ENCODE peak calls at places on chromosomes 16 and 17, in seven cellular contexts. O is CD4-positive, alpha-beta T cell; X is vagina; Z is stomach; Y is RWPE1; R is breast epithelium; U is neural progenitor cell. S is an unnamed sample.

GRCh38 chr16:12802661-12803060 is 1.0 kb downstream of the CPPED1 start:
- DNase-seq in Y (no peak), Z (no peak), X (no peak), R (no peak), U (no peak), O (no peak), S (no peak)

GRCh38 chr17:29251184-29251583 is 4.5 kb downstream of the CRYBA1 start:
- DNase-seq in R (no peak), Y (no peak), U (no peak), O (no peak), Z (no peak), X (no peak), S (no peak)

GRCh38 chr17:82598256-82599011 is 49.8 kb downstream of the WDR45B start:
- DNase-seq in Z (no peak), U (no peak), O (no peak), Y (no peak), R (no peak), X (no peak), S (no peak)

GRCh38 chr16:85569615-85570212 is 43.4 kb upstream of the GSE1 start:
- DNase-seq in Z (peak), O (no peak), X (no peak), Y (no peak), R (no peak), U (no peak), S (no peak)

GRCh38 chr17:79543566-79543965 is 67.3 kb downstream of the RBFOX3 start:
- DNase-seq in Z (no peak), O (no peak), U (no peak), R (no peak), X (no peak), Y (no peak), S (no peak)

GRCh38 chr17:28738680-28739384 is 5.0 kb upstream of the TRAF4 start:
- DNase-seq in O (no peak), Y (no peak), Z (no peak), R (no peak), U (no peak), X (no peak), S (no peak)

GRCh38 chr17:21539146-21539545 is 153.2 kb upstream of the KCNJ18 start:
- DNase-seq in O (no peak), Z (no peak), Y (no peak), X (no peak), U (no peak), R (no peak), S (peak)

GRCh38 chr17:67218385-67218950 is 26.5 kb downstream of the HELZ start:
- DNase-seq in O (no peak), Z (no peak), R (no peak), Y (no peak), X (no peak), U (no peak), S (no peak)

GRCh38 chr17:48601528-48602430 is 3.0 kb downstream of the HOXB6 start:
- DNase-seq in X (no peak), O (no peak), Y (no peak), Z (no peak), R (no peak), U (no peak), S (no peak)

GRCh38 chr17:83204230-83204725 is 124.9 kb downstream of the METRNL start:
- DNase-seq in X (no peak), O (no peak), R (no peak), Y (no peak), Z (no peak), U (no peak), S (no peak)

GRCh38 chr17:75591722-75592302 is 4.2 kb downstream of the MYO15B start:
- DNase-seq in O (no peak), X (no peak), Y (no peak), U (no peak), R (no peak), Z (no peak), S (no peak)

GRCh38 chr16:49158029-49158642 is 123.5 kb downstream of the CBLN1 start:
- DNase-seq in R (no peak), Z (no peak), O (no peak), X (no peak), U (peak), Y (peak), S (peak)

GRCh38 chr17:79626156-79626890 is 15.5 kb upstream of the RBFOX3 start:
- DNase-seq in U (no peak), Y (no peak), Z (no peak), O (no peak), X (peak), R (peak), S (no peak)

GRCh38 chr16:70746040-70746707 is 54.8 kb downstream of the VAC14 start:
- DNase-seq in R (peak), U (no peak), Y (peak), X (no peak), O (no peak), Z (peak), S (no peak)

GRCh38 chr16:87332150-87332549 is 15.0 kb upstream of the C16orf95 start:
- DNase-seq in X (no peak), R (no peak), Y (no peak), Z (no peak), O (no peak), U (no peak), S (no peak)

GRCh38 chr16:4679854-4680636 is 13.3 kb upstream of the NUDT16L1 start:
- DNase-seq in U (no peak), Y (peak), O (no peak), X (no peak), Z (peak), R (peak), S (peak)

GRCh38 chr17:38464251-38464722 is 36.0 kb downstream of the ARHGAP23 start:
- DNase-seq in R (no peak), Z (peak), U (no peak), X (no peak), O (no peak), Y (no peak), S (no peak)

GRCh38 chr17:39187152-39187830 is 10.2 kb downstream of the CACNB1 start:
- DNase-seq in Y (no peak), X (no peak), R (no peak), U (no peak), Z (no peak), O (no peak), S (no peak)

GRCh38 chr17:28925912-28926365 is 23.1 kb upstream of the DHRS13 start:
- DNase-seq in U (no peak), Y (peak), R (no peak), Z (no peak), X (no peak), O (peak), S (peak)

GRCh38 chr17:77378318-77379064 is 237.7 kb downstream of the SEC14L1 start:
- DNase-seq in U (no peak), O (no peak), R (no peak), X (no peak), Y (no peak), Z (no peak), S (no peak)
- H3K27ac ChIP-seq in U (no peak), O (no peak), R (peak), X (peak), Y (peak), Z (peak), S (no peak)

DNA sequence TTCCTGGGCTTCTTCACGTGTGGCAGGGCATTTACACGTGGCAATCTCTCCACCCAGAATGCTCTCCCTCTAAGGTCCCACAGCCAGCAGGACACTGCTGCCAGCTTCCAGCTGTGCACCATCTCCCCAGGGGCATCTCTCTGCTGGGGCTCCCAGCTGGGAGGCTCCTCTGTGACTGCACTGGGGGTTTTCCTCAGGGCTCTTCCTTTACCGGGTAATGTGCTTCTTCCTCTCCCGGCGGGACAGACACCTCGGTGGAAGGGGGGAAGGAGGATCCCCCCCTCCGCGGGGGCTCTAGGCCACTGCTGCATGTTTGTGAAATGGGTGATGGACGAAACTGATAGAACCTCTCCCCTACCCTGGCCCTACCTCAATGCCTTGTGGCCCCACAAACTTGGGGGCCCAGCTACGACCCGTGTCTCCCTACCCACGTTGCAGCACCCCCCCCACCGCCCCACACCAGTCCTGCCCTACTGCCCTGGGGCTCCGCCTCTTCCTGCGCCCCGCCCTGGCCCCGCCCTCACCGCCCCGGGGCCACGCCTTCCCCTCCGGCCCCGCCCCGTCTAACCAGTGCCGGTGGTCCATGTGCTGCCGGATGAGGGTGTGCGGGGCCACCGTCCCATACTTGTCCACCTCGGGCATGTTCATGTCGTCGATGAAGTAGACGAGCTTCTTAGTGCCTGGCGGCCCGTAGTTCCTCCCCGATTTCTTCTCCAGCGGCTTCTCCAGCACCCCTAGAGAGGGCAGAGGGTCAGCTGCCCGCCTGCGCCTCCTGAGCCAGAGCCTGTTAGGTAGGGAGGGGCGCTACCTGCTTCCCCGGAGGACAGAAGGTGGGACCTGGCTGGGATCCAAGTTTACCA is 92.7 kb downstream of the DNAH17 start:
- DNase-seq in X (no peak), R (no peak), Z (peak), O (peak), Y (peak), U (peak), S (no peak)
- H3K27ac ChIP-seq in X (no peak), R (no peak), Z (no peak), O (no peak), Y (no peak), U (no peak), S (no peak)

GRCh38 chr17:61475726-61476125 is 23.5 kb downstream of the TBX4 start:
- DNase-seq in Z (no peak), O (no peak), X (no peak), R (no peak), U (no peak), Y (no peak), S (peak)

GRCh38 chr17:61477204-61477834 is 25.1 kb downstream of the TBX4 start:
- DNase-seq in X (no peak), R (no peak), O (no peak), Z (no peak), U (no peak), Y (no peak), S (no peak)

GRCh38 chr17:61474934-61475333 is 22.7 kb downstream of the TBX4 start:
- DNase-seq in U (no peak), Y (no peak), R (no peak), O (no peak), Z (no peak), X (no peak), S (no peak)

GRCh38 chr17:61476476-61477203 is 24.4 kb downstream of the TBX4 start:
- DNase-seq in X (no peak), R (no peak), Z (no peak), O (no peak), Y (no peak), U (no peak), S (no peak)

DNA sequence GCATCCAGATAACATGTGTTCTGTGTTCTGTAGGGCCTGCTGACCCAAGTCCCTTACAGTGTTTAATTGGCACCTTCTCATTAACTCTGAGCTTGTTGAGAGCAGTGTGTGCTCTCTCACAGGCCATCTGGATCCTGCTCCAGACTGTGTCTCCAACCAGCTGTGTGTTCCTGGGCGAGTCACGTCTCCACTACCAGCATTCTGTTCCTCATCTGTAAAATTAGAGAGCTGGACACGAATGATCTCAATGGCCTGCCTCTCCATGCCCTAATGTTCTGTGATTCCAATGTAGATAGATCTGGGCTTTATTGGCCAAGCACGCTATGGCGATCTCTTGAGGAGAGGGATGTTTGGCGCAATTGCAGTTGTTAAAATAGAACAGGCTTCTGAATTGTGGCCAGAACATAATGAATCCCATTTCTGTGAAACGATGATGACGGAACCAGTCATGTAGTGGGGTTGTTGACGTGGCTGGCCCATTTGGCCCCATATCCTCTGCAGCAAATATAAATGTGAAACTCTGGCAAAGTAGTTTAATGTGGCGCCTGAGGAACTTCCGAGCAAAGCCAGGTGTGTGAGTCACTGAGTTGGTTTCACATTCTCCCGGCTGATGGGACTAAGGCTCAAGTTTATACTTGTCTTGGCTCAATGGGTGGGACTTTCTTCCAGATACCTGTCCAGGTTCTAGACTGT is 22.2 kb downstream of the TBX4 start:
- DNase-seq in Y (peak), O (no peak), Z (no peak), U (no peak), X (no peak), R (no peak), S (peak)
- H3K27ac ChIP-seq in Y (peak), O (no peak), Z (no peak), U (no peak), X (no peak), R (peak), S (peak)

GRCh38 chr17:61253293-61253801 is 146.3 kb upstream of the TBX2 start:
- DNase-seq in Y (no peak), O (no peak), X (no peak), Z (no peak), R (no peak), U (no peak), S (no peak)
- H3K27ac ChIP-seq in Y (no peak), O (no peak), X (peak), Z (peak), R (peak), U (peak), S (no peak)

GRCh38 chr16:30758988-30759461 is 2.8 kb downstream of the CFAP119 start:
- DNase-seq in X (no peak), R (no peak), Y (no peak), U (no peak), Z (no peak), O (no peak), S (no peak)

GRCh38 chr16:30761928-30762902 is at the start of the genes CFAP119 and RNF40:
- DNase-seq in X (peak), Z (peak), Y (peak), R (peak), U (peak), O (peak), S (peak)

GRCh38 chr16:30761427-30761927 is 385 bp downstream of the CFAP119 start:
- DNase-seq in Y (peak), R (no peak), Z (no peak), O (no peak), U (peak), X (no peak), S (no peak)

GRCh38 chr16:30760160-30760559 is 1.7 kb downstream of the CFAP119 start:
- DNase-seq in Z (no peak), R (no peak), Y (no peak), X (no peak), O (no peak), U (no peak), S (no peak)

DNA sequence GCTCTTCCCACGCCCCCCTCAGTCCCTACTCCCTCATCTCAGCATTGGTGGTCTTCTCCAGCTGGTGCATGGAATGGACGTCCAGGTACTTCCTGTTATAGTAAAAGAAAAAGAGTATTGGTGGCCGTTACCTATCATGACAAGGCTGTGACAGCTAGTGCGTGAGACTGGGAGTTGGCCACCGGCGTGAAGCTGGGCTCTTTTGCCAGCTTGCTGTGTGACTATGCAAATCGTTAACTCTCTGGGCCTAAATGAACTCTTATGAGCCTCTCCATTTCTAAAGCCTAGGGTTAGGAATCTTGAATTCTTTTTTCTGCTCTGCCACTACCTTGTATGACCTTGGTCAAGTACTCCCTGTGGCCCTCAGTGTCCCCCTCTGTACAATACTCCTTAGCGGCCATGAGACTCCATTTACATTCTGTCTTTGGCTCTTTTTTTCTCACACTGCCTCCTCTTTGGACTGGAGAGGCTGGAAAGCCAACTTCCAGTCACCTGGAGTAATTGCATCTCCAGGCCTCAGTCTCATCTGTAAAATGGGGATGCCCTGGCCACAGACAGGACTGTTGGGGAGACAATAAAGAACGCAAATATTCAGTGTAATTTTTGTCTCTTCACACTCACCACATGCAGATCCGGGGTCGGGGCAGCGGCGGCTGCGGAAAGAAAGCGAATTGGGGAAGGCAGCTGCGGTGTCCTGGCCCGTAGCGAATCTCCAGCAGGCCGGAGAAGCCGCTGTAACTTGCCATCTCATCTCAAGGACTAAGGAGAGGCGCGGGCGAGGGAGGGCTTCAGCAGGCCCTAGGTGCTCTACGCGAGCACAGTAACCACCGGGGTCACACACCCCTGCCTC is 1.1 kb downstream of the CFAP119 start:
- DNase-seq in U (no peak), X (no peak), Y (no peak), O (no peak), R (no peak), Z (no peak), S (no peak)
- H3K27ac ChIP-seq in U (no peak), X (peak), Y (peak), O (no peak), R (peak), Z (peak), S (peak)

GRCh38 chr17:17154981-17155380 is 51.2 kb downstream of the PLD6 start:
- DNase-seq in X (no peak), Z (no peak), U (no peak), O (no peak), R (no peak), Y (no peak), S (no peak)

GRCh38 chr17:17153071-17153470 is 53.1 kb downstream of the PLD6 start:
- DNase-seq in U (no peak), Z (no peak), X (no peak), R (no peak), Y (no peak), O (no peak), S (no peak)

GRCh38 chr17:17153709-17154108 is 52.4 kb downstream of the PLD6 start:
- DNase-seq in Y (no peak), R (no peak), Z (no peak), U (no peak), X (no peak), O (no peak), S (no peak)

GRCh38 chr17:17155568-17155967 is 50.6 kb downstream of the PLD6 start:
- DNase-seq in O (peak), U (no peak), Y (no peak), R (no peak), Z (no peak), X (no peak), S (no peak)

GRCh38 chr17:17154556-17154955 is 51.6 kb downstream of the PLD6 start:
- DNase-seq in O (no peak), Y (no peak), U (no peak), X (no peak), Z (no peak), R (no peak), S (no peak)
- H3K27ac ChIP-seq in O (no peak), Y (peak), U (no peak), X (no peak), Z (no peak), R (no peak), S (no peak)

S was measured in epithelial cell of prostate.